ENCODE peak calls at places on chromosomes 3 and 15, in four cellular contexts. B is Jurkat, Clone E6-1; T is AG04450; H is tibial nerve. C is an unnamed sample.
A peak's percentile ranks its signal among the peaks of the same experiment; 100 is the strongest.

GRCh38 chr3:114499986-114500385 is 206.2 kb downstream of the TIGIT start:
- DNase-seq in H (no peak), T (no peak), B (peak; percentile 83), C (no peak)

GRCh38 chr15:70111203-70112017 is 13.7 kb upstream of the TLE3 start:
- DNase-seq in B (peak; percentile 37), H (peak; percentile 49), T (peak; percentile 63), C (no peak)

GRCh38 chr3:45912435-45912834 is 26.1 kb downstream of the CCR9 start:
- DNase-seq in B (no peak), T (no peak), H (no peak), C (no peak)

GRCh38 chr15:98646546-98647025 is 1.8 kb upstream of the IGF1R start:
- DNase-seq in T (no peak), B (no peak), H (no peak), C (no peak)

GRCh38 chr3:172211123-172211522 is 171.7 kb downstream of the FNDC3B start:
- DNase-seq in H (no peak), T (no peak), B (no peak), C (no peak)

GRCh38 chr15:71804226-71804625 is 6.1 kb upstream of the NR2E3 start:
- DNase-seq in B (no peak), T (no peak), H (no peak), C (no peak)

GRCh38 chr3:72632129-72632528 is 216.1 kb downstream of the SHQ1 start:
- DNase-seq in T (no peak), B (no peak), H (no peak), C (no peak)

GRCh38 chr15:63387741-63388468 is 6.3 kb upstream of the CA12 start:
- DNase-seq in B (no peak), H (no peak), T (no peak), C (no peak)

GRCh38 chr3:151985787-151986430 is 112.5 kb downstream of the SUCNR1 start:
- DNase-seq in H (no peak), B (no peak), T (no peak), C (no peak)

GRCh38 chr15:49044761-49045571 is 1.3 kb downstream of the SECISBP2L start:
- DNase-seq in H (no peak), B (no peak), T (no peak), C (no peak)

GRCh38 chr15:43748376-43748775 is 2.1 kb downstream of the PDIA3 start:
- DNase-seq in B (no peak), H (no peak), T (no peak), C (no peak)

GRCh38 chr3:71247221-71247947 is 336.1 kb downstream of the FOXP1 start:
- DNase-seq in T (no peak), H (no peak), B (no peak), C (no peak)

GRCh38 chr15:64599716-64600115 is 139.3 kb downstream of the ZNF609 start:
- DNase-seq in B (no peak), T (no peak), H (no peak), C (no peak)

GRCh38 chr3:179438836-179439235 is 12.4 kb downstream of the GNB4 start:
- DNase-seq in H (no peak), B (no peak), T (no peak), C (no peak)

GRCh38 chr3:84977021-84977420 is 18.2 kb downstream of the CADM2 start:
- DNase-seq in T (no peak), B (no peak), H (no peak), C (no peak)

GRCh38 chr3:25040739-25041138 is 387.3 kb upstream of the RARB start:
- DNase-seq in B (no peak), T (no peak), H (no peak), C (no peak)

GRCh38 chr3:46188708-46189107 is 19.4 kb downstream of the CCR1 start:
- DNase-seq in T (no peak), B (no peak), H (no peak), C (no peak)

GRCh38 chr15:42091753-42092665 is 2.4 kb downstream of the PLA2G4D start:
- DNase-seq in T (no peak), H (no peak), B (no peak), C (no peak)

GRCh38 chr3:161295325-161295724 is 74.2 kb downstream of the NMD3 start:
- DNase-seq in B (no peak), H (no peak), T (no peak), C (no peak)

GRCh38 chr3:113008117-113008516 is 17.3 kb downstream of the GTPBP8 start:
- DNase-seq in T (no peak), H (no peak), B (no peak), C (no peak)

GRCh38 chr3:87856126-87856525 is 202.7 kb downstream of the CGGBP1 start:
- DNase-seq in B (no peak), H (no peak), T (no peak), C (no peak)

GRCh38 chr3:114775395-114775794 is 371.7 kb downstream of the ZBTB20 start:
- DNase-seq in H (no peak), B (no peak), T (no peak), C (no peak)

GRCh38 chr3:104323226-104323625 is 1043.5 kb upstream of the ALCAM start:
- DNase-seq in T (no peak), H (no peak), B (no peak), C (no peak)

GRCh38 chr15:96337354-96337990 is 7.0 kb downstream of the NR2F2 start:
- DNase-seq in T (no peak), H (no peak), B (no peak), C (no peak)

GRCh38 chr15:57382222-57382621 is 5.9 kb downstream of the CGNL1 start:
- DNase-seq in B (no peak), H (no peak), T (no peak), C (no peak)

GRCh38 chr3:11136871-11137626 is 17.2 kb upstream of the HRH1 start:
- DNase-seq in B (peak; percentile 12), H (no peak), T (peak; percentile 100), C (peak; percentile 47)

GRCh38 chr15:85620321-85621044 is 174.2 kb downstream of the KLHL25 start:
- DNase-seq in T (no peak), H (no peak), B (no peak), C (no peak)

GRCh38 chr3:189842681-189843602 is 211.8 kb downstream of the TP63 start:
- DNase-seq in H (no peak), T (no peak), B (no peak), C (no peak)

GRCh38 chr3:132556467-132557159 is 40.5 kb upstream of the ACKR4 start:
- DNase-seq in T (no peak), H (peak; percentile 37), B (no peak), C (no peak)

GRCh38 chr15:83775738-83776137 is 121.8 kb downstream of the ADAMTSL3 start:
- DNase-seq in H (no peak), T (no peak), B (peak; percentile 18), C (no peak)

GRCh38 chr3:27022096-27022761 is 347.0 kb downstream of the NEK10 start:
- DNase-seq in H (no peak), B (no peak), T (no peak), C (no peak)

GRCh38 chr3:177934001-177934891 is 602.0 kb upstream of the KCNMB2 start:
- DNase-seq in B (no peak), T (peak; percentile 10), H (no peak), C (no peak)

GRCh38 chr3:8554725-8555621 is 53.4 kb downstream of the LMCD1 start:
- DNase-seq in T (peak; percentile 74), B (no peak), H (no peak), C (peak; percentile 31)

GRCh38 chr3:105829879-105830622 is 38.8 kb downstream of the CBLB start:
- DNase-seq in H (no peak), B (no peak), T (no peak), C (no peak)

GRCh38 chr3:33394403-33395054 is 45.7 kb downstream of the UBP1 start:
- DNase-seq in T (no peak), H (no peak), B (no peak), C (no peak)

GRCh38 chr3:58728723-58729122 is 62.1 kb upstream of the FAM3D start:
- DNase-seq in T (no peak), B (no peak), H (no peak), C (no peak)

GRCh38 chr3:58737644-58738043 is 71.1 kb upstream of the FAM3D start:
- DNase-seq in H (no peak), T (no peak), B (no peak), C (no peak)

DNA sequence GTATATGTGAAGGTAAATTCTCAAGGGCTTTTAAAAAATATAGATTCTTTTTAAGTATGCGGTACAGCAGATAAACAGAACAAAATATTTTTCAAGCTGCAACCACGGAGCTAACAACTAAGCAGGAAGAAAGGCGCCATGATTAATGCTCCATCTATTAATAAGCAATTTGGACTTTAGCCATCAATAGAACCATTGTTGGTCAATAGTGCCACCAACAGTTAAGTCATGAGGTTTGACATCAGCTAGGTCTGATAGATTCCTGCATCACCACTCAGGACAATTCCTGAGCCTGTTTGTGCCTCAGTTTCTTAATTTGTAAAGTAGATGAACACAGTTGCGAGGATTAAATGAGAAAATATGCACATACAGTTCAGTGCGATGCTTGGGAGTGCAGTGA is 65.1 kb upstream of the FAM3D start:
- DNase-seq in T (no peak), H (no peak), B (no peak), C (no peak)
- H3K4me3 ChIP-seq in T (no peak overlapping the region), H (no peak overlapping the region), B (no peak overlapping the region), C (no peak overlapping the region)

DNA sequence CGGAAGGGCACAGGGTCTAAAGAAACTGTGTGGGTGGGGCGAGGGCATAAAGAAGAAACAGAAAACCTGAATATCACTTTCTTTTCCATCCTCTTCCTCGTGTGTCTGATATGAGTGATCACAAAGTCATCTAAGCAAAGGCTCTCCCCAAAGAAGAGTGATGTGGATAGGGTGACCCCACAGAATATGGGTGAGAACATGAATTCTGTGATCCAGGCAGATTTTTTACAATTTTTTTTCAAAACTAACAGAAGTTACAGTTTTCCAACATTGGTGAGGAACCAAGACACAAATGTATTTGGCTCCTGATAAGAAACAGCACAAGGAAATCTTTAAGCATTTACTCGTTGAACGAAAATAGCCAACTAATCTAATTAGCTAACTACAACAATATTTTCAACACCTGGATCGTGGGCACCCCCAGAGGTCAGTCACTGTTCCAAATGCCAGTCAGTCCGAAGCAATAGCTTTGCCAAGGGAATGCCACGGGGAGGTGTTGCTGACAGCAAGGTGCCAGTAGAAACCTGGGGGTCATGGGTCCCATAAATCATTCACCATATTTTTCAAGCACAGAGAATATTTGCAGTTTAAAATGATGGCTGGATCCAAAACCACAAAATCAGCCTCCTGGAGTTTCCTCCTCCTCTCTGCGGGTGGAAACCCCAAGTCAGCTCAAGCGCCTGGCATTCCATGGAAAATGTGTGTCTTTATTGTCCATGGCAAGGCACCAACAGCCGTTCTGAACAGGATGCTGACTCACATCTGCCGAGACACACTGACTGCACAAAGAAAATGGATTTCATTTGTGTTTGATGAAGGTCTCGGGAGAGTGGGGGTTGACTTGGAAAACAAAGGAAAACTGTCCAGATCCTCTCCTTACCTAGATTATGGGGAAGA is 26.7 kb downstream of the ANXA2 start:
- DNase-seq in H (peak; percentile 73), B (no peak), T (peak; percentile 94), C (peak; percentile 62)
- H3K4me3 ChIP-seq in H (no peak overlapping the region), B (no peak overlapping the region), T (peak overlapping the region; percentile 10), C (no peak overlapping the region)

GRCh38 chr3:44584646-44585501 is at the start of gene ZNF660:
- DNase-seq in B (no peak), T (peak; percentile 34), H (no peak), C (peak; percentile 41)
- H3K4me3 ChIP-seq in B (no peak within 1 kb of the TSS), T (peak within 1 kb of the TSS; percentile 73), H (peak within 1 kb of the TSS; percentile 57), C (peak within 1 kb of the TSS; percentile 51)

GRCh38 chr3:122955916-122956684 is 71.5 kb downstream of the SEMA5B start:
- DNase-seq in B (no peak), H (no peak), T (no peak), C (no peak)
- H3K4me3 ChIP-seq in B (no peak overlapping the region), H (no peak overlapping the region), T (no peak overlapping the region), C (no peak overlapping the region)

C was measured in lung.